ENCODE peak calls at places on chromosomes 13 and 19, in four cellular contexts. Y is K562, A is GM12878, L is SK-N-SH. D is an unnamed sample.

GRCh38 chr19:52227980-52228379 is 38.1 kb downstream of the PPP2R1A start:
- DNase-seq in Y (no peak), A (no peak), L (no peak), D (no peak)

GRCh38 chr19:49651029-49651825 is 9.2 kb downstream of the SCAF1 start:
- DNase-seq in Y (no peak), A (no peak), L (no peak), D (no peak)

GRCh38 chr13:28716511-28716910 is 2.3 kb downstream of the SLC46A3 start:
- DNase-seq in Y (peak), A (no peak), L (no peak), D (peak)

GRCh38 chr19:45370410-45371204 is at the start of gene ERCC2:
- DNase-seq in Y (peak), A (peak), L (peak), D (peak)

GRCh38 chr19:28472843-28473242 is 740.1 kb downstream of the UQCRFS1 start:
- DNase-seq in Y (no peak), A (no peak), L (no peak), D (no peak)

GRCh38 chr13:30735025-30735967 is at the start of gene ALOX5AP:
- DNase-seq in Y (no peak), A (peak), L (no peak), D (no peak)

GRCh38 chr19:6632002-6632621 is 37.8 kb downstream of the TNFSF14 start:
- DNase-seq in Y (peak), A (peak), L (peak), D (peak)

GRCh38 chr19:55432355-55432959 is 10.6 kb downstream of the SHISA7 start:
- DNase-seq in Y (no peak), A (no peak), L (no peak), D (no peak)

GRCh38 chr19:10604460-10604980 is 17.4 kb upstream of the AP1M2 start:
- DNase-seq in Y (peak), A (peak), L (peak), D (no peak)

GRCh38 chr19:407501-408440 is 1.2 kb downstream of the C2CD4C start:
- DNase-seq in Y (no peak), A (no peak), L (peak), D (no peak)

GRCh38 chr19:12698138-12698537 is 1.7 kb upstream of the FBXW9 start:
- DNase-seq in Y (no peak), A (no peak), L (no peak), D (no peak)

GRCh38 chr13:113445791-113446487 is 7.3 kb downstream of the ADPRHL1 start:
- DNase-seq in Y (no peak), A (no peak), L (no peak), D (no peak)

GRCh38 chr13:21033866-21034601 is 27.4 kb downstream of the LATS2 start:
- DNase-seq in Y (no peak), A (no peak), L (no peak), D (no peak)

GRCh38 chr19:58398087-58398486 is 2.6 kb downstream of the RNF225 start:
- DNase-seq in Y (no peak), A (no peak), L (no peak), D (no peak)

GRCh38 chr19:49019242-49019932 is 2.5 kb upstream of the LHB start:
- DNase-seq in Y (peak), A (no peak), L (peak), D (peak)

GRCh38 chr19:49520705-49521319 is 7.0 kb upstream of the RCN3 start:
- DNase-seq in Y (no peak), A (no peak), L (no peak), D (no peak)

GRCh38 chr13:37138917-37139316 is 33.5 kb upstream of the CSNK1A1L start:
- DNase-seq in Y (no peak), A (no peak), L (no peak), D (no peak)
- TF ChIP-seq RFX5 in Y (no peak), A (no peak), L (no peak), D (no peak)

DNA sequence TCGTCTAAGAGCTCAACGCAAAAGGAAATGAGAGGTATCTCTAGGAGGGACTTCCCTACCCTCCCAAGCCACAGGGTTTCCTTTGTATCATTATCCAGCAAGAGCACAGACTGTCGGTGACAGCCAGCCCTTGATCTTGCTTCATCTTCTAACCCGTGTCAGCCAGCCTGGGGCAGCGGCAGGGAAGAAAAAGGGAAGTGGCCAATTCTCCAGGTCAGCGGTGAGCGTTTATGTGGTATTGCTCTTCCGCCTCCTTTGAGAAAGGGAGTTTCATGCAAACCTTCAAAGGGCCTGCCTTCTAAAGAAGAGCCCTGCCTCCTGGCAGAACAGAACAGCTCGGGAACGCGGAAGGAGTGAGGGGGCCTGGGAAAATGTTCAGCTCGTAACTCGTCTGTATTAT is 41.9 kb downstream of the EFNB2 start:
- DNase-seq in Y (no peak), A (peak), L (no peak), D (no peak)
- H3K4me2 ChIP-seq in Y (no peak), A (peak), L (no peak), D (no peak)

DNA sequence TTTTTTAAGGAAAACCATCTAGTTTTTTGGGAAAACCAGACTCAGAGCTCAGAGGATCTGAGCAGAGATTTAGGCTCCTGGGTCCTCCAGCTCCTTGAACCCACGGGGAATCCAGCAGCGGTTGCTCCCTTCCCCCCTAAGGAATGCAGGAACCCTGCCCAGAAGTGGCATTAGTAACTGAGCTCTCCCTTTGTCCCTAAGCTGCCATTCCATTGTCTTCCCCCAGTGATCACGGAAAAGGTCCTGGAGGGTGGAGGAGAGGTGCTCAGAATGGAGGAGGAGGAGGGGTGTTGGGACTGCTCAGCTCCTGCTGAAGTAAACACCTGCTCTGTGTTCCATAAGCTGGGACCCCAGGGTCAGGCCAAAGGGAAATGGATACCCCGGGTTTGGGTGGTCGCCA is 16.8 kb upstream of the OR1M1 start:
- DNase-seq in Y (no peak), A (no peak), L (no peak), D (no peak)
- H3K9ac ChIP-seq in Y (no peak), A (no peak), L (no peak), D (no peak)

GRCh38 chr13:99702687-99703319 is 201.5 kb downstream of the TM9SF2 start:
- DNase-seq in Y (no peak), A (no peak), L (no peak), D (no peak)
- TF ChIP-seq RFX5 in Y (no peak), A (no peak), L (no peak), D (no peak)

D was measured in IMR-90.